ENCODE peak calls at places on chromosomes 12 and 14, in four cellular contexts. B is K562, U is HEK293T, N is HepG2. G is an unnamed sample.

GRCh38 chr12:9328065-9328464 is 119.9 kb upstream of the PZP start:
- DNase-seq in B (no peak), U (no peak), N (no peak), G (no peak)

GRCh38 chr14:72501439-72501838 is 392.5 kb downstream of the DPF3 start:
- DNase-seq in B (no peak), U (no peak), N (no peak), G (no peak)

GRCh38 chr12:88141425-88141773 is 489 bp downstream of the CEP290 start:
- DNase-seq in B (no peak), U (no peak), N (no peak), G (no peak)

GRCh38 chr14:28756896-28757570 is 9.6 kb upstream of the FOXG1 start:
- DNase-seq in B (peak; percentile 9), U (no peak), N (peak; percentile 72), G (no peak)

GRCh38 chr12:60144395-60144794 is 548.6 kb downstream of the SLC16A7 start:
- DNase-seq in B (peak; percentile 47), U (no peak), N (no peak), G (no peak)

GRCh38 chr12:93448796-93449195 is 7.0 kb upstream of the UBE2N start:
- DNase-seq in B (no peak), U (no peak), N (peak; percentile 35), G (no peak)

GRCh38 chr12:26187014-26187413 is 8.4 kb upstream of the SSPN start:
- DNase-seq in B (no peak), U (no peak), N (no peak), G (no peak)

GRCh38 chr14:69059658-69060648 is 80.9 kb upstream of the ACTN1 start:
- DNase-seq in B (no peak), U (no peak), N (no peak), G (no peak)

GRCh38 chr14:34843011-34843554 is 32.1 kb downstream of the BAZ1A start:
- DNase-seq in B (peak; percentile 11), U (no peak), N (peak; percentile 23), G (peak; percentile 27)

GRCh38 chr14:55097894-55098560 is 31.0 kb upstream of the LGALS3 start:
- DNase-seq in B (no peak), U (no peak), N (no peak), G (peak; percentile 99)

GRCh38 chr12:92814584-92814983 is 111.8 kb downstream of the PLEKHG7 start:
- DNase-seq in B (no peak), U (no peak), N (no peak), G (no peak)

GRCh38 chr12:124779161-124780141 is 84.2 kb downstream of the SCARB1 start:
- DNase-seq in B (no peak), U (no peak), N (no peak), G (peak; percentile 61)

GRCh38 chr12:66232258-66232657 is 43.2 kb downstream of the IRAK3 start:
- DNase-seq in B (no peak), U (no peak), N (no peak), G (no peak)

GRCh38 chr12:10501031-10501430 is 4.7 kb upstream of the EIF2S3B start:
- DNase-seq in B (no peak), U (no peak), N (no peak), G (no peak)

GRCh38 chr12:132159555-132160003 is 15.3 kb downstream of the NOC4L start:
- DNase-seq in B (no peak), U (no peak), N (no peak), G (no peak)

GRCh38 chr12:124252964-124253363 is 41.9 kb upstream of the RFLNA start:
- DNase-seq in B (no peak), U (no peak), N (no peak), G (no peak)

GRCh38 chr12:52207895-52208294 is 16.1 kb upstream of the KRT80 start:
- DNase-seq in B (no peak), U (no peak), N (no peak), G (no peak)

GRCh38 chr14:105496831-105497591 is 6.0 kb downstream of the TEDC1 start:
- DNase-seq in B (no peak), U (no peak), N (no peak), G (no peak)

GRCh38 chr14:75539562-75540478 is 17.6 kb downstream of the BATF start:
- DNase-seq in B (peak; percentile 54), U (no peak), N (no peak), G (no peak)

GRCh38 chr12:94286580-94287244 is 138.3 kb downstream of the PLXNC1 start:
- DNase-seq in B (no peak), U (no peak), N (no peak), G (no peak)

GRCh38 chr14:90398315-90398811 is 1.5 kb downstream of the CALM1 start:
- DNase-seq in B (no peak), U (peak; percentile 43), N (no peak), G (no peak)

GRCh38 chr12:75986001-75986739 is 45.4 kb downstream of the PHLDA1 start:
- DNase-seq in B (no peak), U (no peak), N (peak; percentile 44), G (no peak)

GRCh38 chr14:105939810-105940508 is 413.6 kb downstream of the TMEM121 start:
- DNase-seq in B (no peak), U (no peak), N (no peak), G (no peak)

GRCh38 chr14:50769893-50770500 is 61.0 kb downstream of the NIN start:
- DNase-seq in B (no peak), U (no peak), N (no peak), G (no peak)

GRCh38 chr12:83465632-83466031 is 778.9 kb downstream of the TMTC2 start:
- DNase-seq in B (no peak), U (no peak), N (no peak), G (no peak)
- TF ChIP-seq FOXK2 in B (no peak), U (no peak), N (no peak), G (no peak)

DNA sequence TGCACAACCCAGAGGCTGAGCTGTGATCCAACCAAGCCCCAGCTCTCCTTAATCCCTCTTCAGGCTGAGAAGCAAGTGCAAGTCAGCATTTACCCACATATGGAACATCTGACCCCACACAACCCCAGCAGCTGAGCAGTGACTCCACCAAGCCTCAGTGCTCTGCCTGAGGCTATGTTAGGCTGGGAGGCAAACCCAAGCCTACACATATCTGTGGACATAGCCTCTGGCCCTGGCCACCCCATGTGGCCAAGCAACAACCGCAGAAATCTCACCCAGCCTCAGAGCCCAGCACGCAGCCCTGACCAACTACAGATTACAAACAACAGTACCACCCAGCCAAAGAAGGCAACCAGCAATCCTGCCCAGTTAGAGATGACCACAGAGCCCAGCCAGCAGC is 142.8 kb downstream of the NUAK1 start:
- DNase-seq in B (no peak), U (no peak), N (no peak), G (no peak)
- TF ChIP-seq SP1 in B (no peak), U (no peak), N (no peak), G (no peak)

GRCh38 chr12:11923067-11923466 is 147.7 kb upstream of the BCL2L14 start:
- DNase-seq in B (no peak), U (no peak), N (no peak), G (no peak)
- TF ChIP-seq FOXK2 in B (no peak), U (no peak), N (no peak), G (no peak)

GRCh38 chr14:100237735-100238418 is 1.1 kb upstream of the YY1 start:
- DNase-seq in B (no peak), U (peak; percentile 61), N (peak; percentile 34), G (no peak)
- TF ChIP-seq SP1 in B (no peak), U (no peak), N (no peak), G (no peak)

GRCh38 chr12:46267618-46268348 is 1.1 kb downstream of the SLC38A1 start:
- DNase-seq in B (peak; percentile 36), U (no peak), N (no peak), G (no peak)
- TF ChIP-seq FOXK2 in B (no peak), U (no peak), N (no peak), G (no peak)

GRCh38 chr12:112049351-112049750 is 36.1 kb downstream of the ERP29 start:
- DNase-seq in B (no peak), U (no peak), N (no peak), G (no peak)

DNA sequence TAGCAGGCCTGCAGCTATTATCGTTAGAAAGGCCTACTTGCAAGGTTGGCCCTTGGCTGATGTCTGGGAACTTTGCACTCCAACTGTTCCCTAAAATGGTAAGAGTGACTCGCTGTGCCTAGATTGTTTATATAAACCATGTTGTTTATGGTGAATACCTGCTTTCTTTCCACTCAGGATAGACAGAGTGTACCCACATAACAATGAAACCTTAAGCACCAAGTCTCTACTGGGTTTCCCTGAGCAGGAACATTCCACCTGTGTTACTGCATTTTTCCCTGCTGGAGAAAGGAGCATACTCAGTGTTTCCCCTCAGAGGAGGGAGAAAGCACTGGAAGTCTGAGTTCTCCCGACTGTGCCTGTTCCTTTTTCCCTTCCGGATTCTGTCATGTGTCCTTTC is 32.8 kb downstream of the ERP29 start:
- DNase-seq in B (no peak), U (no peak), N (no peak), G (no peak)
- TF ChIP-seq SP1 in B (no peak), U (no peak), N (no peak), G (no peak)

DNA sequence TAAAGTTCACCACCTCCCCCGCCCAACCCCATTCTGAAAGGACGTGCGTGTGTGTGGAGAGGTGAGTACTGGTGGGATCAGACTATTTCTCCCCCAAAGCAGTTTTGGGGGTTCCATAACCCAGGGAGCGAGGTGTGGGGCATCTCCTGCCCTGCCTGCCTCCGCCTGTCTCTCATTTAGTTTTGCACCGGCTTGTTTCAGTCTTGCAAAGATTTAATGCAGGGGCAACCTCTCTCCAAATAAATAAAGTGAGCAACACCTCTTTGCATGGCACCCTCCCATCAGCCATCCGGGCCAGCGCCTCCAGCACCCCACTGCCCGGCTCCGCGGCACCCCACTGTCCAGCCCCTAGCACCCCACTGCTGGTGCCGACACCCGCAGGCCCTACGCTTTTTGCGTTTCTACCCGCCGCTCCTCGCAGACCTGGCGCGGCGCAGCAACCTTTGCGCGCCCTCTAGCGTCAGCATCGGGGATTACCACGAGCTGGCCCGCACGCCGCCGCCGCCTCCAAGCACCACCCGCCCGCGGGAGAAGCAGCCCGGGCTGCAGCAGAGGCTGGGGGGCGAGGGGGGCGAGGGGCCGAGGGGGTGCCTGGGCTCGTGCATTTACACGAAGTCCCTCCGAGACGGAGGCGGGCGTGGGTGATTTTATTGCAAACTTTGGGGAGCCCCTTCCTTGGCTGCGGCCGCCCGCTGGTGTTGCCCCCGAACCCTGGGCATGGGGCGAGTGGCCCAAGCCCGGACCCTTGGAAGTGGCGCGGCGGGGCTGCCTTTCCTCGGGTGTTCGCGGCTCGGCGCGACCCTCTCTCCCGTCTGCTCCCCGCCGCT is 55.8 kb upstream of the VRK1 start:
- DNase-seq in B (peak; percentile 79), U (peak; percentile 83), N (no peak), G (no peak)
- TF ChIP-seq FOXK2 in B (no peak), U (no peak), N (no peak), G (no peak)

GRCh38 chr12:120093592-120094355 is 22.8 kb downstream of the RAB35 start:
- DNase-seq in B (peak; percentile 51), U (no peak), N (no peak), G (no peak)
- TF ChIP-seq SP1 in B (no peak), U (no peak), N (no peak), G (no peak)

DNA sequence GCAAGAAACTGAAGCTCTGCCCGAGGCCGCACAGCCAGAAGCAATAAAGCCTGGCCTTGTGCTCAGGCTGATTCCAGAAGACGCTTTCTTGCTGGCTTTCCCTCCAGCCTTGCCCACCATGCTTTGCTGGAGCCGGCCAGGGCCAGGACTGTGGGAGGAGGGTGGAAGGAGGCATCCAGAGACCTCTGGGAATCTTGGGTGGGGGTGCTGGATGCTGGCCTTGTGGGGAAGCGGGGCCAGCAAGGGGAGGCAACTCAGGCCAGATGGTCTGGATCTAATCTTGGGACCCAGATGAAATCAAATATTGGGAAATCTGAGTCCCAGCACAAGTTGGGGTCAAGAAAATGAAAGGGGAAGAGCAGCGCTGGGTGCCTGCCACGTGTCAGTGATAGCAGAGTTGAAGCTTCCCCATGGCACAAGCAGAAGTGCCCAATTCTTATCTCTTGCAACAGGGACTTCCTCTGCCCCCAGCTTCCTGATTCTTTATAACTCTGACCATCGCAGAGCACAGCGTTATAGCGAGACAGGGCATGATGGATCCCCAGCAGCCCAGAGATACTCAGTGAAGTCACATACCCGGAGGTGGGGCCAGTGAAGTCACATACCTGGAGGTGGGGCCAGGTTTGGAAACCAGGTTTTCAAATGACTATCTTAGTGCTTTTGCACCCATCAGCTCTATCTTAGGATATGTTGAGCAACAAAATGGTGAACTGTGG is 6.4 kb upstream of the RABGGTA start:
- DNase-seq in B (no peak), U (no peak), N (no peak), G (no peak)
- TF ChIP-seq FOXK2 in B (no peak), U (no peak), N (no peak), G (no peak)

G was measured in GM12878.